ENCODE peak calls at places on chromosome 22, in six cellular contexts. One of them, this sample, is unnamed.

GRCh38 chr22:42116848-42117424 is 13.7 kb downstream of the CYP2D6 start:
- DNase-seq in heart left ventricle: no peak
- DNase-seq in CD4-positive, alpha-beta T cell: no peak
- DNase-seq in brain microvascular endothelial cell: no peak
- DNase-seq in lower lobe of right lung: peak
- DNase-seq in A549: no peak
- DNase-seq in this sample: no peak

GRCh38 chr22:38613588-38613987 is 42.6 kb downstream of the FAM227A start:
- DNase-seq in heart left ventricle: no peak
- DNase-seq in brain microvascular endothelial cell: no peak
- DNase-seq in A549: no peak
- DNase-seq in lower lobe of right lung: no peak
- DNase-seq in CD4-positive, alpha-beta T cell: no peak
- DNase-seq in this sample: no peak

GRCh38 chr22:20729194-20729593 is 44.7 kb upstream of the SERPIND1 start:
- DNase-seq in lower lobe of right lung: no peak
- DNase-seq in CD4-positive, alpha-beta T cell: no peak
- DNase-seq in heart left ventricle: no peak
- DNase-seq in A549: no peak
- DNase-seq in brain microvascular endothelial cell: no peak
- DNase-seq in this sample: no peak

GRCh38 chr22:38083931-38084631 is at the start of gene SLC16A8:
- DNase-seq in CD4-positive, alpha-beta T cell: no peak
- DNase-seq in heart left ventricle: no peak
- DNase-seq in A549: no peak
- DNase-seq in lower lobe of right lung: peak
- DNase-seq in brain microvascular endothelial cell: no peak
- DNase-seq in this sample: no peak

GRCh38 chr22:39266398-39267030 is 21.7 kb upstream of the PDGFB start:
- DNase-seq in A549: no peak
- DNase-seq in brain microvascular endothelial cell: peak
- DNase-seq in heart left ventricle: no peak
- DNase-seq in CD4-positive, alpha-beta T cell: no peak
- DNase-seq in lower lobe of right lung: no peak
- DNase-seq in this sample: no peak

GRCh38 chr22:38827510-38827909 is 16.3 kb downstream of the NPTXR start:
- DNase-seq in brain microvascular endothelial cell: no peak
- DNase-seq in A549: no peak
- DNase-seq in heart left ventricle: no peak
- DNase-seq in CD4-positive, alpha-beta T cell: no peak
- DNase-seq in lower lobe of right lung: no peak
- DNase-seq in this sample: no peak

GRCh38 chr22:26550498-26551033 is 38.3 kb upstream of the TFIP11 start:
- DNase-seq in lower lobe of right lung: peak
- DNase-seq in CD4-positive, alpha-beta T cell: no peak
- DNase-seq in A549: no peak
- DNase-seq in brain microvascular endothelial cell: peak
- DNase-seq in heart left ventricle: peak
- DNase-seq in this sample: no peak

GRCh38 chr22:46031965-46032851 is 55.2 kb upstream of the WNT7B start:
- DNase-seq in A549: no peak
- DNase-seq in lower lobe of right lung: peak
- DNase-seq in CD4-positive, alpha-beta T cell: no peak
- DNase-seq in heart left ventricle: no peak
- DNase-seq in brain microvascular endothelial cell: no peak
- DNase-seq in this sample: no peak

GRCh38 chr22:37282385-37282677 is at the start of gene CYTH4:
- DNase-seq in lower lobe of right lung: peak
- DNase-seq in CD4-positive, alpha-beta T cell: peak
- DNase-seq in brain microvascular endothelial cell: no peak
- DNase-seq in A549: no peak
- DNase-seq in heart left ventricle: peak
- DNase-seq in this sample: peak

GRCh38 chr22:35601013-35601580 is 16.0 kb downstream of the MB start:
- DNase-seq in A549: no peak
- DNase-seq in CD4-positive, alpha-beta T cell: no peak
- DNase-seq in lower lobe of right lung: no peak
- DNase-seq in brain microvascular endothelial cell: no peak
- DNase-seq in heart left ventricle: no peak
- DNase-seq in this sample: no peak

GRCh38 chr22:20135846-20136602 is 4.4 kb downstream of the ZDHHC8 start:
- DNase-seq in lower lobe of right lung: no peak
- DNase-seq in heart left ventricle: no peak
- DNase-seq in A549: no peak
- DNase-seq in CD4-positive, alpha-beta T cell: no peak
- DNase-seq in brain microvascular endothelial cell: no peak
- DNase-seq in this sample: no peak

GRCh38 chr22:42340695-42341383 is 70.4 kb upstream of the TCF20 start:
- DNase-seq in A549: no peak
- DNase-seq in CD4-positive, alpha-beta T cell: no peak
- DNase-seq in heart left ventricle: no peak
- DNase-seq in lower lobe of right lung: no peak
- DNase-seq in brain microvascular endothelial cell: no peak
- DNase-seq in this sample: no peak

GRCh38 chr22:46748948-46749681 is 11.1 kb upstream of the CERK start:
- DNase-seq in lower lobe of right lung: no peak
- DNase-seq in brain microvascular endothelial cell: no peak
- DNase-seq in A549: no peak
- DNase-seq in heart left ventricle: no peak
- DNase-seq in CD4-positive, alpha-beta T cell: peak
- DNase-seq in this sample: no peak

GRCh38 chr22:32696089-32696488 is 105.4 kb upstream of the TIMP3 start:
- DNase-seq in A549: no peak
- DNase-seq in brain microvascular endothelial cell: no peak
- DNase-seq in CD4-positive, alpha-beta T cell: no peak
- DNase-seq in lower lobe of right lung: no peak
- DNase-seq in heart left ventricle: no peak
- DNase-seq in this sample: no peak

GRCh38 chr22:47125603-47126002 is 363.2 kb downstream of the TBC1D22A start:
- DNase-seq in brain microvascular endothelial cell: no peak
- DNase-seq in A549: peak
- DNase-seq in lower lobe of right lung: peak
- DNase-seq in CD4-positive, alpha-beta T cell: no peak
- DNase-seq in heart left ventricle: no peak
- DNase-seq in this sample: no peak

GRCh38 chr22:35739076-35739475 is 21.4 kb downstream of the APOL5 start:
- DNase-seq in brain microvascular endothelial cell: no peak
- DNase-seq in heart left ventricle: no peak
- DNase-seq in lower lobe of right lung: no peak
- DNase-seq in CD4-positive, alpha-beta T cell: no peak
- DNase-seq in A549: no peak
- DNase-seq in this sample: no peak

GRCh38 chr22:35230839-35231584 is 26.3 kb upstream of the HMGXB4 start:
- DNase-seq in A549: no peak
- DNase-seq in lower lobe of right lung: no peak
- DNase-seq in heart left ventricle: no peak
- DNase-seq in CD4-positive, alpha-beta T cell: no peak
- DNase-seq in brain microvascular endothelial cell: no peak
- DNase-seq in this sample: no peak

GRCh38 chr22:39148727-39149535 is 3.5 kb downstream of the CBX7 start:
- DNase-seq in lower lobe of right lung: no peak
- DNase-seq in brain microvascular endothelial cell: no peak
- DNase-seq in CD4-positive, alpha-beta T cell: peak
- DNase-seq in heart left ventricle: peak
- DNase-seq in A549: no peak
- DNase-seq in this sample: no peak

GRCh38 chr22:20955548-20955947 is 11.5 kb upstream of the AIFM3 start:
- DNase-seq in CD4-positive, alpha-beta T cell: no peak
- DNase-seq in brain microvascular endothelial cell: no peak
- DNase-seq in lower lobe of right lung: no peak
- DNase-seq in A549: no peak
- DNase-seq in heart left ventricle: no peak
- DNase-seq in this sample: no peak

GRCh38 chr22:17007257-17007656 is 765 bp downstream of the GAB4 start:
- DNase-seq in brain microvascular endothelial cell: no peak
- DNase-seq in heart left ventricle: no peak
- DNase-seq in lower lobe of right lung: no peak
- DNase-seq in CD4-positive, alpha-beta T cell: no peak
- DNase-seq in A549: no peak
- DNase-seq in this sample: no peak

GRCh38 chr22:32649515-32650200 is 151.8 kb upstream of the TIMP3 start:
- DNase-seq in heart left ventricle: peak
- DNase-seq in lower lobe of right lung: no peak
- DNase-seq in CD4-positive, alpha-beta T cell: no peak
- DNase-seq in A549: no peak
- DNase-seq in brain microvascular endothelial cell: peak
- DNase-seq in this sample: no peak

GRCh38 chr22:35330258-35330861 is 30.7 kb downstream of the TOM1 start:
- DNase-seq in CD4-positive, alpha-beta T cell: peak
- DNase-seq in lower lobe of right lung: peak
- DNase-seq in brain microvascular endothelial cell: peak
- DNase-seq in heart left ventricle: peak
- DNase-seq in A549: no peak
- DNase-seq in this sample: peak

GRCh38 chr22:39729141-39729934 is 158.8 kb downstream of the CACNA1I start:
- DNase-seq in brain microvascular endothelial cell: no peak
- DNase-seq in heart left ventricle: no peak
- DNase-seq in A549: no peak
- DNase-seq in CD4-positive, alpha-beta T cell: no peak
- DNase-seq in lower lobe of right lung: no peak
- DNase-seq in this sample: no peak

GRCh38 chr22:37843746-37844089 is 416 bp downstream of the ANKRD54 start:
- DNase-seq in A549: no peak
- DNase-seq in CD4-positive, alpha-beta T cell: peak
- DNase-seq in lower lobe of right lung: no peak
- DNase-seq in brain microvascular endothelial cell: no peak
- DNase-seq in heart left ventricle: peak
- DNase-seq in this sample: peak

GRCh38 chr22:37267661-37268413 is 14.5 kb upstream of the CYTH4 start:
- DNase-seq in lower lobe of right lung: peak
- DNase-seq in A549: no peak
- DNase-seq in heart left ventricle: peak
- DNase-seq in brain microvascular endothelial cell: no peak
- DNase-seq in CD4-positive, alpha-beta T cell: no peak
- DNase-seq in this sample: no peak

GRCh38 chr22:47067911-47068654 is 305.6 kb downstream of the TBC1D22A start:
- DNase-seq in lower lobe of right lung: no peak
- DNase-seq in heart left ventricle: no peak
- DNase-seq in A549: no peak
- DNase-seq in brain microvascular endothelial cell: no peak
- DNase-seq in CD4-positive, alpha-beta T cell: no peak
- DNase-seq in this sample: no peak

GRCh38 chr22:24072361-24072760 is 61.3 kb downstream of the CABIN1 start:
- DNase-seq in heart left ventricle: no peak
- DNase-seq in brain microvascular endothelial cell: no peak
- DNase-seq in lower lobe of right lung: no peak
- DNase-seq in A549: no peak
- DNase-seq in CD4-positive, alpha-beta T cell: no peak
- DNase-seq in this sample: no peak
- TF ChIP-seq CTCF in heart left ventricle: no peak
- TF ChIP-seq CTCF in brain microvascular endothelial cell: no peak
- TF ChIP-seq CTCF in lower lobe of right lung: no peak
- TF ChIP-seq CTCF in A549: no peak
- TF ChIP-seq CTCF in CD4-positive, alpha-beta T cell: no peak
- TF ChIP-seq CTCF in this sample: no peak

DNA sequence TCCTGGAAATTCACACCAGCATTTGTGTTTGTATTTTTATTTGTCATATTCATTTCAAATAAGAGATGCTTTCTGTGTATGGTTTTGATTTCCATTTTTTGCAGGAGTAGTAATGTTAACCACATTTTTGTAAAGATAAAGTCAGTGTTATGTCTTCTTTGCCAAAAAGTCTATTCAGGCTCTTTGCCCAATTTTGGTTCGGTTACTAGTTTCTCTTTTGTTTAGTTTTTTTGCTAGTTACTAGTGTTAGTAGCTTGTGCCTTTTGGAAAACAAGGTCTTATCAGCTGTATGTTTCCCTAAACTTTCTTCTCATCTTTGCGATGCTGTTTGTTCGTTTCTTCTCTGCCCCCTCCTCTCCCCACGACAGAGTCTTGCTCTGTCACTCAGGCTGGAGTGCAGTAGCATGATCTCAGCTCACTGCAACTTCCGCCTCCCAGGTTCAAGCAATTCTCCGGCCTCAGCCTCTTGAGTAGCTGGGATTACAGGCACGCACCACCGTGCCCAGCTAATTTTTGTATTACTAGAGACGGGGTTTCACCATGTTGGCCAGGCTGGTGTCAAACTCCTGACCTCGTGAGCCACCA is 112.3 kb upstream of the GRK3 start:
- DNase-seq in heart left ventricle: no peak
- DNase-seq in lower lobe of right lung: no peak
- DNase-seq in A549: no peak
- DNase-seq in brain microvascular endothelial cell: no peak
- DNase-seq in CD4-positive, alpha-beta T cell: no peak
- DNase-seq in this sample: no peak
- H3K27ac ChIP-seq in heart left ventricle: no peak
- H3K27ac ChIP-seq in lower lobe of right lung: no peak
- H3K27ac ChIP-seq in A549: no peak
- H3K27ac ChIP-seq in brain microvascular endothelial cell: no peak
- H3K27ac ChIP-seq in CD4-positive, alpha-beta T cell: no peak
- H3K27ac ChIP-seq in this sample: no peak

GRCh38 chr22:40928657-40929056 is 22.5 kb upstream of the RBX1 start:
- DNase-seq in heart left ventricle: no peak
- DNase-seq in CD4-positive, alpha-beta T cell: no peak
- DNase-seq in A549: no peak
- DNase-seq in brain microvascular endothelial cell: no peak
- DNase-seq in lower lobe of right lung: no peak
- DNase-seq in this sample: no peak
- TF ChIP-seq CTCF in heart left ventricle: no peak
- TF ChIP-seq CTCF in CD4-positive, alpha-beta T cell: no peak
- TF ChIP-seq CTCF in A549: no peak
- TF ChIP-seq CTCF in brain microvascular endothelial cell: no peak
- TF ChIP-seq CTCF in lower lobe of right lung: no peak
- TF ChIP-seq CTCF in this sample: no peak

GRCh38 chr22:29382575-29383328 is 5.6 kb downstream of the AP1B1 start:
- DNase-seq in brain microvascular endothelial cell: no peak
- DNase-seq in A549: no peak
- DNase-seq in CD4-positive, alpha-beta T cell: no peak
- DNase-seq in heart left ventricle: no peak
- DNase-seq in lower lobe of right lung: no peak
- DNase-seq in this sample: no peak
- H3K27ac ChIP-seq in brain microvascular endothelial cell: no peak
- H3K27ac ChIP-seq in A549: no peak
- H3K27ac ChIP-seq in CD4-positive, alpha-beta T cell: no peak
- H3K27ac ChIP-seq in heart left ventricle: no peak
- H3K27ac ChIP-seq in lower lobe of right lung: peak
- H3K27ac ChIP-seq in this sample: no peak

DNA sequence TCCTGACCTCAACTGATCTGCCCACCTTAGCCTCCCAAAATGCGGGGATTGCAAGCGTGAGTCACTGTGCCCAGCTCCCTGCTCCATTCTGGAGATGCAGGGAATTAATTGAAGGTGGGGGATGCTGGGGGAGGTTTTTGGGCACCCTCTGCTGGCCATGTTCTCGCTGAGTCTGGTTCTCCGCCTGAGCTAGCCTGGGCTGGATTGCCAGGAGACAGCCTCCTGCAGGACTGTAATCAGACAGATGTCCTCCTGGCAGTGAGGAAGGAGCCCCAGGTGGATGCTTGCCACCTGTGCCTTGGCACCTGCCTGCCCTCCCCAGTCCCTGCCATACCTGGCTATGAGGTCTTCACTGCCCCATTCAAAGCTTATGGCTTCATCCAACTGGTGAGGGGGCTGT is 5.4 kb downstream of the MTFP1 start:
- DNase-seq in heart left ventricle: no peak
- DNase-seq in lower lobe of right lung: no peak
- DNase-seq in A549: no peak
- DNase-seq in brain microvascular endothelial cell: no peak
- DNase-seq in CD4-positive, alpha-beta T cell: no peak
- DNase-seq in this sample: no peak
- TF ChIP-seq CTCF in heart left ventricle: no peak
- TF ChIP-seq CTCF in lower lobe of right lung: no peak
- TF ChIP-seq CTCF in A549: no peak
- TF ChIP-seq CTCF in brain microvascular endothelial cell: peak
- TF ChIP-seq CTCF in CD4-positive, alpha-beta T cell: no peak
- TF ChIP-seq CTCF in this sample: no peak

GRCh38 chr22:33776491-33776890 is 143.8 kb downstream of the LARGE1 start:
- DNase-seq in A549: no peak
- DNase-seq in brain microvascular endothelial cell: no peak
- DNase-seq in CD4-positive, alpha-beta T cell: no peak
- DNase-seq in heart left ventricle: no peak
- DNase-seq in lower lobe of right lung: no peak
- DNase-seq in this sample: no peak
- H3K27ac ChIP-seq in A549: no peak
- H3K27ac ChIP-seq in brain microvascular endothelial cell: no peak
- H3K27ac ChIP-seq in CD4-positive, alpha-beta T cell: no peak
- H3K27ac ChIP-seq in heart left ventricle: peak
- H3K27ac ChIP-seq in lower lobe of right lung: no peak
- H3K27ac ChIP-seq in this sample: no peak